ENCODE peak calls at places on chromosome 10, in six cellular contexts. V, E, Z, Q, H and S are unnamed samples.

GRCh38 chr10:12720217-12720981 is 281.1 kb downstream of the CCDC3 start:
- DNase-seq in Z (peak), V (no peak), Q (peak), H (no peak), E (no peak), S (peak)

GRCh38 chr10:623039-623438 is 66.4 kb downstream of the DIP2C start:
- DNase-seq in Z (no peak), E (no peak), H (no peak), V (no peak), Q (no peak), S (no peak)

GRCh38 chr10:68096913-68097509 is 12.3 kb upstream of the MYPN start:
- DNase-seq in E (no peak), Z (peak), V (no peak), Q (peak), H (no peak), S (peak)

GRCh38 chr10:130775311-130775710 is 536.2 kb downstream of the TCERG1L start:
- DNase-seq in H (no peak), Q (no peak), Z (no peak), V (no peak), E (no peak), S (no peak)

GRCh38 chr10:21297525-21298383 is 227.7 kb downstream of the SKIDA1 start:
- DNase-seq in H (no peak), Q (no peak), Z (no peak), V (no peak), E (no peak), S (no peak)

GRCh38 chr10:29736325-29737208 is 101.8 kb upstream of the SVIL start:
- DNase-seq in H (peak), Z (peak), Q (peak), V (peak), E (no peak), S (peak)

GRCh38 chr10:114309111-114309651 is 70.1 kb downstream of the VWA2 start:
- DNase-seq in H (no peak), Z (no peak), V (no peak), E (no peak), Q (no peak), S (peak)

GRCh38 chr10:689433-690226 is at the start of gene DIP2C:
- DNase-seq in H (no peak), E (no peak), Q (no peak), Z (peak), V (no peak), S (peak)

GRCh38 chr10:110158051-110159005 is 49.1 kb upstream of the MXI1 start:
- DNase-seq in E (no peak), Z (no peak), Q (no peak), H (no peak), V (no peak), S (no peak)

GRCh38 chr10:125003901-125004467 is 62.1 kb downstream of the ZRANB1 start:
- DNase-seq in Z (no peak), H (no peak), Q (peak), E (no peak), V (no peak), S (no peak)

GRCh38 chr10:76000550-76000949 is 569.1 kb downstream of the LRMDA start:
- DNase-seq in H (no peak), Z (no peak), E (no peak), V (no peak), Q (no peak), S (no peak)

GRCh38 chr10:48209246-48209645 is 65.2 kb downstream of the FRMPD2 start:
- DNase-seq in V (no peak), Q (no peak), Z (no peak), E (no peak), H (no peak), S (peak)

GRCh38 chr10:119441921-119442757 is 100.4 kb downstream of the RGS10 start:
- DNase-seq in H (no peak), E (no peak), V (no peak), Q (no peak), Z (no peak), S (no peak)

GRCh38 chr10:43594944-43595589 is 11.2 kb upstream of the ZNF485 start:
- DNase-seq in Z (peak), Q (no peak), H (peak), E (no peak), V (no peak), S (peak)

GRCh38 chr10:28754930-28755718 is 77.8 kb downstream of the BAMBI start:
- DNase-seq in Q (no peak), Z (peak), E (no peak), H (no peak), V (no peak), S (no peak)

GRCh38 chr10:37856881-37857286 is 526 bp downstream of the ZNF248 start:
- DNase-seq in Z (no peak), E (no peak), Q (peak), H (peak), V (peak), S (no peak)

GRCh38 chr10:33129987-33130386 is 172.0 kb upstream of the ITGB1 start:
- DNase-seq in Q (no peak), H (no peak), V (no peak), Z (no peak), E (no peak), S (peak)

GRCh38 chr10:130372866-130373265 is 236.7 kb downstream of the GLRX3 start:
- DNase-seq in E (no peak), Q (no peak), H (no peak), Z (no peak), V (no peak), S (no peak)

GRCh38 chr10:6074489-6075301 is 12.5 kb upstream of the IL2RA start:
- DNase-seq in V (no peak), Q (no peak), Z (no peak), E (no peak), H (no peak), S (peak)

GRCh38 chr10:30464675-30465074 is 30.7 kb downstream of the MAP3K8 start:
- DNase-seq in V (no peak), E (no peak), Q (no peak), Z (no peak), H (no peak), S (no peak)

GRCh38 chr10:103273026-103273425 is 3.9 kb upstream of the INA start:
- DNase-seq in H (no peak), E (no peak), Q (peak), V (no peak), Z (peak), S (peak)

GRCh38 chr10:7168414-7168813 is 242.4 kb downstream of the SFMBT2 start:
- DNase-seq in V (no peak), E (no peak), H (no peak), Q (no peak), Z (no peak), S (no peak)

GRCh38 chr10:794382-794956 is 105.0 kb upstream of the DIP2C start:
- DNase-seq in Z (no peak), Q (no peak), H (no peak), V (no peak), E (no peak), S (no peak)

GRCh38 chr10:102113956-102114857 is 6.0 kb downstream of the LDB1 start:
- DNase-seq in V (no peak), E (no peak), Q (no peak), Z (peak), H (no peak), S (peak)

GRCh38 chr10:556971-557370 is 132.5 kb downstream of the DIP2C start:
- DNase-seq in Z (no peak), V (no peak), H (no peak), E (no peak), Q (no peak), S (no peak)

GRCh38 chr10:51955696-51956095 is 256.3 kb upstream of the CSTF2T start:
- DNase-seq in E (no peak), V (no peak), Q (no peak), Z (no peak), H (no peak), S (no peak)

GRCh38 chr10:113894581-113894980 is 40.1 kb downstream of the NHLRC2 start:
- DNase-seq in Q (no peak), H (no peak), E (no peak), Z (no peak), V (no peak), S (no peak)

GRCh38 chr10:75660833-75661232 is 229.4 kb downstream of the LRMDA start:
- DNase-seq in H (no peak), V (no peak), Q (no peak), E (no peak), Z (no peak), S (peak)

GRCh38 chr10:13987472-13987871 is 343.3 kb downstream of the FRMD4A start:
- DNase-seq in Z (no peak), E (no peak), H (no peak), V (no peak), Q (no peak), S (peak)

GRCh38 chr10:110865184-110865803 is 6.4 kb upstream of the PDCD4 start:
- DNase-seq in V (no peak), E (no peak), Z (peak), H (no peak), Q (no peak), S (peak)

GRCh38 chr10:113523071-113523470 is 29.8 kb upstream of the HABP2 start:
- DNase-seq in Z (no peak), E (no peak), Q (peak), H (no peak), V (no peak), S (no peak)

GRCh38 chr10:11875499-11876281 is 52.5 kb downstream of the PROSER2 start:
- DNase-seq in Z (peak), H (no peak), E (no peak), Q (peak), V (no peak), S (peak)

GRCh38 chr10:29987471-29987870 is 71.9 kb downstream of the JCAD start:
- DNase-seq in V (no peak), E (no peak), Q (no peak), Z (no peak), H (no peak), S (no peak)

GRCh38 chr10:43089519-43089918 is 12.7 kb downstream of the RET start:
- DNase-seq in H (no peak), E (no peak), V (no peak), Q (no peak), Z (no peak), S (no peak)

GRCh38 chr10:75202321-75203096 is 8.1 kb upstream of the VDAC2 start:
- DNase-seq in Q (no peak), E (no peak), H (no peak), V (no peak), Z (peak), S (peak)

GRCh38 chr10:63692205-63692896 is 171.2 kb downstream of the REEP3 start:
- DNase-seq in H (no peak), Z (no peak), Q (no peak), E (no peak), V (no peak), S (no peak)

GRCh38 chr10:12975266-12975665 is 26.2 kb downstream of the CCDC3 start:
- DNase-seq in E (no peak), H (no peak), Z (peak), Q (no peak), V (no peak), S (no peak)

GRCh38 chr10:126214679-126215078 is 173.6 kb downstream of the ADAM12 start:
- DNase-seq in H (no peak), V (no peak), Z (no peak), E (no peak), Q (peak), S (no peak)